ENCODE peak calls at places on chromosomes 7 and 10, in eight cellular contexts. Z is left colon, J is renal cortical epithelial cell, L is A172, N is NCI-H1092, S is fibroblast of villous mesenchyme, D is amniotic epithelial cell, V is psoas muscle. A is an unnamed sample.

GRCh38 chr7:16838386-16838785 is 33.6 kb upstream of the AGR2 start:
- DNase-seq in L (no peak), S (no peak), N (no peak), D (peak; percentile 42), V (no peak), Z (no peak), J (no peak), A (no peak)

GRCh38 chr10:120582753-120583152 is 125.7 kb downstream of the PLPP4 start:
- DNase-seq in L (no peak), S (no peak), V (no peak), N (no peak), J (no peak), D (no peak), Z (no peak), A (no peak)

GRCh38 chr10:86300931-86301330 is 65.7 kb downstream of the GRID1 start:
- DNase-seq in S (no peak), V (no peak), Z (no peak), N (no peak), D (no peak), L (no peak), J (no peak), A (no peak)

GRCh38 chr7:5472432-5473315 is 49.0 kb upstream of the TNRC18 start:
- DNase-seq in V (no peak), D (no peak), N (no peak), L (no peak), Z (no peak), J (no peak), S (no peak), A (no peak)

GRCh38 chr10:55979203-55979602 is 381.9 kb downstream of the ZWINT start:
- DNase-seq in L (no peak), D (no peak), V (no peak), J (no peak), S (no peak), N (no peak), Z (no peak), A (no peak)

GRCh38 chr7:13414181-13414580 is 575.3 kb downstream of the ETV1 start:
- DNase-seq in V (no peak), L (no peak), S (no peak), N (no peak), J (no peak), Z (no peak), D (no peak), A (no peak)

GRCh38 chr7:20783716-20784310 is 2.9 kb downstream of the SP8 start:
- DNase-seq in L (no peak), Z (no peak), J (peak; percentile 7), D (peak; percentile 22), V (no peak), N (peak; percentile 51), S (no peak), A (no peak)

GRCh38 chr7:120273476-120273975 is 551 bp downstream of the KCND2 start:
- DNase-seq in S (peak; percentile 38), D (peak; percentile 61), V (peak; percentile 62), Z (no peak), L (no peak), N (peak; percentile 73), J (no peak), A (no peak)

GRCh38 chr10:44323838-44324237 is 61.1 kb downstream of the CXCL12 start:
- DNase-seq in D (no peak), V (no peak), N (no peak), L (no peak), S (no peak), Z (no peak), J (no peak), A (no peak)

GRCh38 chr10:69243817-69244216 is 23.7 kb downstream of the HKDC1 start:
- DNase-seq in J (no peak), N (no peak), L (no peak), V (no peak), Z (no peak), S (no peak), D (no peak), A (no peak)

GRCh38 chr10:78169214-78169613 is 135.6 kb downstream of the RPS24 start:
- DNase-seq in J (no peak), V (no peak), S (no peak), L (no peak), N (no peak), Z (no peak), D (no peak), A (no peak)

GRCh38 chr7:7620644-7621210 is 19.8 kb upstream of the UMAD1 start:
- DNase-seq in N (no peak), L (no peak), S (no peak), D (no peak), Z (no peak), V (no peak), J (no peak), A (no peak)

GRCh38 chr10:18401416-18402195 is 249.8 kb downstream of the NSUN6 start:
- DNase-seq in J (no peak), L (no peak), N (no peak), Z (no peak), D (no peak), S (no peak), V (no peak), A (no peak)

GRCh38 chr10:102802920-102803534 is 34.2 kb downstream of the CYP17A1 start:
- DNase-seq in V (peak; percentile 66), D (peak; percentile 94), J (peak; percentile 94), Z (peak; percentile 51), N (no peak), L (peak; percentile 91), S (peak; percentile 94), A (no peak)

GRCh38 chr10:50600831-50601466 is 22.8 kb downstream of the SGMS1 start:
- DNase-seq in L (peak; percentile 73), V (no peak), S (peak; percentile 36), J (no peak), N (no peak), D (peak; percentile 51), Z (no peak), A (no peak)

GRCh38 chr10:49606981-49607535 is 3.1 kb upstream of the SLC18A3 start:
- DNase-seq in V (peak; percentile 78), D (peak; percentile 76), S (peak; percentile 81), J (peak; percentile 41), L (peak; percentile 73), N (no peak), Z (no peak), A (no peak)

GRCh38 chr10:118871244-118871865 is 116.6 kb upstream of the CACUL1 start:
- DNase-seq in J (no peak), D (peak; percentile 83), S (no peak), V (no peak), L (no peak), N (no peak), Z (no peak), A (no peak)

GRCh38 chr10:46287846-46288480 is 1.2 kb downstream of the ANTXRL start:
- DNase-seq in Z (no peak), L (no peak), S (no peak), V (peak; percentile 10), N (no peak), D (peak; percentile 66), J (no peak), A (no peak)

GRCh38 chr10:68559251-68559650 is 886 bp upstream of the TET1 start:
- DNase-seq in N (no peak), L (no peak), V (no peak), S (no peak), D (no peak), J (no peak), Z (no peak), A (no peak)

GRCh38 chr7:2116903-2117680 is 115.7 kb downstream of the MAD1L1 start:
- DNase-seq in S (no peak), D (peak; percentile 49), N (peak; percentile 26), Z (peak; percentile 48), L (peak; percentile 42), V (no peak), J (no peak), A (no peak)

GRCh38 chr10:34205452-34205851 is 609.6 kb downstream of the PARD3 start:
- DNase-seq in Z (no peak), V (no peak), D (no peak), L (no peak), N (no peak), S (no peak), J (no peak), A (no peak)

GRCh38 chr7:17299477-17299991 is 1.1 kb downstream of the AHR start:
- DNase-seq in L (no peak), N (no peak), D (peak; percentile 44), J (peak; percentile 25), Z (no peak), S (peak; percentile 37), V (no peak), A (no peak)

GRCh38 chr7:74372060-74372408 is 81.7 kb upstream of the GTF2IRD1 start:
- DNase-seq in D (no peak), Z (no peak), N (no peak), S (no peak), J (no peak), L (no peak), V (no peak), A (no peak)

GRCh38 chr10:68327889-68328786 is 3.7 kb upstream of the HNRNPH3 start:
- DNase-seq in J (peak; percentile 85), D (peak; percentile 76), S (peak; percentile 89), L (peak; percentile 46), Z (no peak), V (no peak), N (no peak), A (peak; percentile 56)

GRCh38 chr7:722847-723246 is 3.7 kb upstream of the DNAAF5 start:
- DNase-seq in N (no peak), J (no peak), D (no peak), L (no peak), Z (no peak), V (no peak), S (no peak), A (no peak)

GRCh38 chr10:6214612-6215011 is 11.9 kb downstream of the PFKFB3 start:
- DNase-seq in S (no peak), J (no peak), V (peak; percentile 36), L (no peak), Z (no peak), D (no peak), N (no peak), A (no peak)

GRCh38 chr7:69457912-69458491 is 140.3 kb upstream of the AUTS2 start:
- DNase-seq in N (peak; percentile 33), J (no peak), Z (no peak), S (no peak), L (peak; percentile 61), D (no peak), V (peak; percentile 63), A (no peak)

GRCh38 chr10:132944510-132944909 is 2.1 kb upstream of the CFAP46 start:
- DNase-seq in N (no peak), D (no peak), J (no peak), L (no peak), V (no peak), Z (no peak), S (no peak), A (no peak)

GRCh38 chr10:72105098-72105475 is 16.7 kb upstream of the SPOCK2 start:
- DNase-seq in D (no peak), Z (no peak), V (no peak), N (no peak), J (no peak), L (no peak), S (no peak), A (no peak)

GRCh38 chr7:114703677-114704076 is 218.2 kb upstream of the MDFIC start:
- DNase-seq in V (no peak), N (no peak), S (peak; percentile 14), L (peak; percentile 74), J (no peak), Z (no peak), D (peak; percentile 72), A (no peak)

GRCh38 chr10:12848439-12849173 is 152.9 kb downstream of the CCDC3 start:
- DNase-seq in Z (no peak), D (no peak), S (no peak), V (no peak), L (no peak), N (no peak), J (no peak), A (no peak)

GRCh38 chr10:80503584-80504157 is 34.0 kb upstream of the SH2D4B start:
- DNase-seq in S (no peak), Z (no peak), D (no peak), V (no peak), N (no peak), J (no peak), L (no peak), A (no peak)

GRCh38 chr10:12844796-12845524 is 156.6 kb downstream of the CCDC3 start:
- DNase-seq in D (peak; percentile 55), L (peak; percentile 89), J (peak; percentile 77), Z (no peak), S (peak; percentile 88), V (no peak), N (no peak), A (no peak)

GRCh38 chr10:109961181-109962001 is 38.1 kb upstream of the XPNPEP1 start:
- DNase-seq in V (no peak), D (peak; percentile 24), J (no peak), Z (peak; percentile 40), N (no peak), S (peak; percentile 36), L (peak; percentile 29), A (no peak)